ENCODE peak calls at places on chromosomes 6 and 20, in six cellular contexts. E is iris pigment epithelial cell; H is CD8-positive, alpha-beta T cell; X is GM13976; V is renal cortical epithelial cell; T is astrocyte of the cerebellum. R is an unnamed sample.

GRCh38 chr6:15734118-15734897 is 71.5 kb upstream of the DTNBP1 start:
- DNase-seq in T (no peak), V (no peak), H (no peak), X (no peak), E (no peak), R (no peak)

GRCh38 chr20:38426006-38426405 is 9.1 kb downstream of the SNHG17 start:
- DNase-seq in X (no peak), E (peak), H (no peak), V (peak), T (peak), R (no peak)

GRCh38 chr6:111361648-111362047 is 121.4 kb downstream of the REV3L start:
- DNase-seq in V (peak), E (peak), H (no peak), T (peak), X (no peak), R (no peak)

GRCh38 chr6:13764996-13765395 is 49.4 kb downstream of the MCUR1 start:
- DNase-seq in H (no peak), T (no peak), V (no peak), E (no peak), X (no peak), R (peak)

GRCh38 chr20:19936801-19937583 is 80.2 kb upstream of the NAA20 start:
- DNase-seq in V (no peak), E (no peak), H (peak), T (no peak), X (no peak), R (no peak)

GRCh38 chr6:136767583-136768307 is 24.5 kb downstream of the MAP3K5 start:
- DNase-seq in H (no peak), T (no peak), X (no peak), V (peak), E (peak), R (no peak)

GRCh38 chr20:56383334-56383733 is 8.7 kb downstream of the AURKA start:
- DNase-seq in X (no peak), E (no peak), T (no peak), H (no peak), V (no peak), R (no peak)

GRCh38 chr6:63598251-63599036 is 26.2 kb downstream of the LOC128125822 start:
- DNase-seq in T (no peak), E (peak), V (peak), X (peak), H (peak), R (peak)

GRCh38 chr6:49110876-49111275 is 352.2 kb downstream of the MMUT start:
- DNase-seq in T (no peak), V (no peak), X (no peak), H (no peak), E (no peak), R (no peak)

GRCh38 chr20:433300-433975 is 25.3 kb downstream of the RBCK1 start:
- DNase-seq in V (peak), E (peak), X (peak), T (no peak), H (peak), R (peak)

GRCh38 chr20:13684566-13685222 is 46.0 kb upstream of the TASP1 start:
- DNase-seq in H (no peak), X (peak), T (no peak), V (no peak), E (no peak), R (peak)

GRCh38 chr6:143159001-143159400 is 98.3 kb downstream of the AIG1 start:
- DNase-seq in V (peak), T (no peak), E (no peak), H (no peak), X (no peak), R (no peak)

GRCh38 chr20:7776148-7776547 is 164.1 kb downstream of the HAO1 start:
- DNase-seq in X (no peak), E (no peak), V (no peak), H (no peak), T (no peak), R (no peak)

GRCh38 chr20:33353013-33353402 is 48.3 kb downstream of the CDK5RAP1 start:
- DNase-seq in X (no peak), H (no peak), E (no peak), T (no peak), V (no peak), R (no peak)

GRCh38 chr6:31652925-31653724 is 664 bp upstream of the BAG6 start:
- DNase-seq in T (no peak), E (no peak), H (no peak), V (peak), X (peak), R (no peak)

GRCh38 chr20:58081842-58082241 is 146.6 kb downstream of the ANKRD60 start:
- DNase-seq in H (no peak), X (no peak), E (peak), V (no peak), T (peak), R (no peak)

GRCh38 chr20:45017859-45018258 is 51.5 kb downstream of the STK4 start:
- DNase-seq in T (no peak), H (no peak), V (peak), E (no peak), X (no peak), R (no peak)

GRCh38 chr6:110537208-110538123 is 61.1 kb upstream of the SLC22A16 start:
- DNase-seq in H (no peak), E (peak), V (peak), X (no peak), T (peak), R (no peak)

GRCh38 chr6:154993026-154993425 is 2.1 kb upstream of the TIAM2 start:
- DNase-seq in T (no peak), H (no peak), X (no peak), E (peak), V (peak), R (no peak)

GRCh38 chr6:14211596-14211961 is 94.0 kb downstream of the CD83 start:
- DNase-seq in H (peak), T (no peak), E (peak), X (peak), V (no peak), R (no peak)

GRCh38 chr6:140915001-140915950 is 1217.4 kb upstream of the GJE1 start:
- DNase-seq in E (no peak), H (no peak), V (no peak), T (no peak), X (no peak), R (no peak)

GRCh38 chr6:39421383-39422225 is 99.1 kb upstream of the KCNK16 start:
- DNase-seq in T (no peak), E (no peak), V (no peak), X (no peak), H (no peak), R (no peak)

GRCh38 chr6:98747960-98748359 is 86.4 kb upstream of the POU3F2 start:
- DNase-seq in V (no peak), E (no peak), H (no peak), T (no peak), X (no peak), R (no peak)

GRCh38 chr6:26331809-26332226 is 33.2 kb upstream of the BTN3A2 start:
- DNase-seq in X (no peak), E (no peak), H (peak), V (no peak), T (no peak), R (no peak)

GRCh38 chr6:7998103-7998725 is 66.0 kb downstream of the BLOC1S5 start:
- DNase-seq in T (peak), E (peak), V (no peak), H (no peak), X (no peak), R (no peak)

GRCh38 chr6:30741789-30742315 is 635 bp downstream of the FLOT1 start:
- DNase-seq in T (no peak), E (no peak), V (no peak), H (no peak), X (no peak), R (no peak)